ENCODE peak calls at places on chromosomes 4 and X, in four cellular contexts. I, X, O and T are unnamed samples.

GRCh38 chr4:168496834-168497233 is at the start of gene PALLD:
- DNase-seq in O (no peak), X (no peak), I (peak), T (peak)

GRCh38 chr4:138263438-138263837 is 21.3 kb upstream of the SLC7A11 start:
- DNase-seq in X (no peak), I (no peak), O (no peak), T (no peak)

GRCh38 chr4:18021470-18021719 is 160 bp downstream of the LCORL start:
- DNase-seq in O (no peak), I (no peak), X (peak), T (no peak)

GRCh38 chr4:36285784-36286480 is 4.5 kb downstream of the DTHD1 start:
- DNase-seq in O (no peak), I (no peak), X (no peak), T (no peak)

GRCh38 chrX:1390621-1391369 is 1.1 kb downstream of the SLC25A6 start:
- DNase-seq in I (no peak), X (no peak), O (peak), T (no peak)

GRCh38 chr4:173821031-173821430 is 291.0 kb upstream of the HAND2 start:
- DNase-seq in X (no peak), O (no peak), I (no peak), T (peak)

GRCh38 chr4:44651425-44651824 is at the start of gene YIPF7:
- DNase-seq in I (no peak), O (no peak), X (no peak), T (no peak)

GRCh38 chr4:1204828-1205591 is 32.6 kb upstream of the SPON2 start:
- DNase-seq in O (peak), X (no peak), I (no peak), T (no peak)

GRCh38 chr4:108834787-108835384 is 72.0 kb upstream of the ETNPPL start:
- DNase-seq in X (no peak), I (no peak), O (no peak), T (peak)

GRCh38 chr4:27278615-27279014 is 418.0 kb downstream of the STIM2 start:
- DNase-seq in X (no peak), O (no peak), I (no peak), T (peak)

GRCh38 chr4:20639346-20639745 is 60.9 kb upstream of the PACRGL start:
- DNase-seq in X (no peak), I (no peak), O (no peak), T (no peak)

GRCh38 chrX:154409222-154409871 is at the start of gene DNASE1L1:
- DNase-seq in X (peak), I (peak), O (peak), T (peak)

GRCh38 chr4:4717692-4718091 is 141.8 kb upstream of the MSX1 start:
- DNase-seq in O (no peak), X (no peak), I (no peak), T (no peak)

GRCh38 chr4:152112116-152112515 is 351.3 kb upstream of the GATB start:
- DNase-seq in I (no peak), O (no peak), X (no peak), T (no peak)

GRCh38 chr4:152944678-152945320 is 8.7 kb downstream of the FHDC1 start:
- DNase-seq in O (no peak), I (no peak), X (no peak), T (no peak)

GRCh38 chrX:107716045-107716684 is 59.4 kb downstream of the TSC22D3 start:
- DNase-seq in X (no peak), O (peak), I (no peak), T (peak)

GRCh38 chrX:508163-508562 is 121.5 kb upstream of the PPP2R3B start:
- DNase-seq in O (no peak), I (no peak), X (no peak), T (no peak)

GRCh38 chr4:82639947-82640346 is 78.2 kb upstream of the TMEM150C start:
- DNase-seq in O (no peak), X (no peak), I (peak), T (no peak)

GRCh38 chrX:98398542-98398941 is 1514.8 kb downstream of the RPA4 start:
- DNase-seq in O (no peak), X (no peak), I (no peak), T (no peak)

GRCh38 chr4:104394409-104394813 is 100.3 kb downstream of the CXXC4 start:
- DNase-seq in O (no peak), X (no peak), I (peak), T (no peak)

GRCh38 chr4:81595287-81595686 is 123.6 kb upstream of the RASGEF1B start:
- DNase-seq in O (no peak), I (no peak), X (no peak), T (no peak)
- H3K4me3 ChIP-seq in O (no peak), I (no peak), X (no peak), T (no peak)

GRCh38 chrX:25295466-25295865 is 279.7 kb upstream of the ARX start:
- DNase-seq in O (no peak), X (no peak), I (no peak), T (no peak)
- H3K4me3 ChIP-seq in O (no peak), X (no peak), I (no peak), T (no peak)

DNA sequence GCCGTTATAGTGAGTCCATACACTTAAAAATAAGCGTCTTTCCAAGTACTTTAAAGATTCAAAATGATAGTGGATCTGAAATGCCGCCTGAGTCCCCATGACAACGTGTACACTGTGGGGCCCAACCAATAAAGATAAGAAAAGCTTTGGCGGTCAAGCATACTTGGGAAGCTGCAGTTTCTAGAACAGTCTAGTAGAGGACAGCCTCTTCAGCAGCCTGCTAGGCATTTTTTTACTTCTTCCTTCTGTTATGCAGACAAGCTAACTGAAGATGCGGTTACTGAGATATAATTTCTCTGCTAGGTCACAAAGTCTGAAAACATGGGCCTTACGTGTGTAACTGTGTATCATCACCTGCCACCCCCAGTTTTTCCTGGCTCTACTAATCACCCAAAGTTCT is 402 bp upstream of the UPRT start:
- DNase-seq in X (no peak), I (no peak), O (no peak), T (no peak)
- H3K4me3 ChIP-seq in X (peak), I (peak), O (peak), T (peak)

GRCh38 chr4:16727218-16727617 is 171.2 kb downstream of the LDB2 start:
- DNase-seq in I (no peak), O (no peak), X (no peak), T (no peak)

GRCh38 chr4:16731776-16732380 is 166.6 kb downstream of the LDB2 start:
- DNase-seq in I (no peak), O (no peak), X (no peak), T (no peak)

GRCh38 chr4:16730522-16730921 is 167.9 kb downstream of the LDB2 start:
- DNase-seq in O (no peak), X (no peak), I (no peak), T (no peak)

GRCh38 chr4:16732741-16733140 is 165.7 kb downstream of the LDB2 start:
- DNase-seq in O (no peak), X (no peak), I (no peak), T (no peak)

DNA sequence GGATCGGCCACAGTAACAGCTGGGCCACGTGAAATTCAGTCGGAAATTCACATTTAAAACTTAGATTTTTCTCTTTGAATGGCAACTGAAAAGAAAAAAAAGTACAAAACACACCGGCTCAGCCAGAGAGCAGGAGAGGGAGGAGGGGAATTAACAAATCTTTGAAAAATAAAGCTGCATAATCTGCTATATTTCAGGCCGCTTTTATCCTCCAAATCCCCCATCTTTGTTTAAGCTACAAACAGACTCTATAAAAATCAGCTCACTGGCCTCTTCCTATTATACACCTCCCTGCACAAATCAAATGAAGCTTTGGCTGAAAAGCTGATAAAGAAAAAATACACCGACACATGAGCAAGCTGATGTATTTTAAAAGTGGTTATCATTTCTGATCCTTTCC is 169.1 kb downstream of the LDB2 start:
- DNase-seq in I (no peak), O (no peak), X (no peak), T (no peak)
- H3K4me3 ChIP-seq in I (no peak), O (no peak), X (no peak), T (no peak)

GRCh38 chr4:176443117-176443516 is 123.4 kb downstream of the SPCS3 start:
- DNase-seq in I (no peak), X (no peak), O (no peak), T (peak)
- H3K4me3 ChIP-seq in I (no peak), X (no peak), O (no peak), T (no peak)

GRCh38 chr4:2390780-2391490 is 27.5 kb downstream of the ZFYVE28 start:
- DNase-seq in O (no peak), I (no peak), X (no peak), T (no peak)

GRCh38 chr4:2395038-2395437 is 23.4 kb downstream of the ZFYVE28 start:
- DNase-seq in I (no peak), X (no peak), O (no peak), T (peak)

GRCh38 chr4:2394544-2394943 is 23.9 kb downstream of the ZFYVE28 start:
- DNase-seq in X (no peak), I (no peak), O (no peak), T (no peak)

GRCh38 chr4:2395584-2395983 is 22.9 kb downstream of the ZFYVE28 start:
- DNase-seq in I (no peak), O (no peak), X (no peak), T (no peak)

DNA sequence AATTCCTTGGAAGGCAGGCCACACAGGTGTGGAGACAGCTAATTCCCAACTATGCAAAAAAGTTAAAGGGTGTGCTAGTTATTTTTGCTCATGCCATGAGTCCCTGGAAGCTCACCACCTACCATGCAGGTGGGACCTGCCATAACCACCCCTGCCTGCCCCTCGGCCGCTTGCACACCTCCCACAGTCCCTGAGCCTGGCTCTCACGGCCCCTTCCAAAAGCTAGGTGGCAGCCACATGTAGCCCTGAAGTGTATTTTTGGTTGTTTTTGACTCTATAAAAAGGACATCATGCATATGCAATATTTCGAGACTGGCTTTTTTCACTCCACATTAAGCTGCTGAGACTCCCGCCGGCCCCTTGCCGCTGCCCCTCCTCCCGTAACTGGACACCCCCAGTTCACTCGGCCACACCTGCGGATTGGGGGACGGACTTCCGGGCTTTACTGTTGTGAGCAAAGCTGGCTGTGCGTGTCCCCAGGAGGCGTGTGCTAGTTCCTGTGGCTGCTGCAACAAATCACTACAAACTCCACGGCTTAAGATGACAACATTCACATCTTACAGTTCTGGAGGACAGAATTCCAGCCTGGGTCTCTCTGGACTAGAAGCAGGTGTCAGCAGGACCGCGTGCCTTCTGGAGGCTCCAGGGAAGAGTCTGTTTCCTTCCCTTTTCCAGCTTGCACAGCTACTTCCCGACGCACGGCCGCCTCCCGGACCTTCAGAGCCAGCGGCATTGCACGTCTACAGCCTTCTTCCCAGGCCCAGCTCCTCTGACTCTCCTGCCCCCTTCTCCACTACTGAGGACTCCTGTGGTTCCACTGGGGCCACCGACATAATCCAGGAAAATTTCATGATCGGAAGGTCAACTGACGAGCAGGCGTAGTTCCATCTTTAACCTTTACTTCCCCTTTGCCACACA is 24.8 kb downstream of the ZFYVE28 start:
- DNase-seq in I (no peak), O (no peak), X (no peak), T (no peak)
- H3K4me3 ChIP-seq in I (peak), O (no peak), X (no peak), T (peak)

GRCh38 chrX:153226344-153227190 is 47.5 kb downstream of the MAGEA1 start:
- DNase-seq in I (no peak), O (peak), X (no peak), T (peak)
- H3K4me3 ChIP-seq in I (no peak), O (no peak), X (no peak), T (peak)

GRCh38 chr4:98658287-98659105 is at the start of gene TSPAN5:
- DNase-seq in I (peak), X (peak), O (peak), T (peak)
- H3K4me3 ChIP-seq in I (peak), X (peak), O (peak), T (peak)

DNA sequence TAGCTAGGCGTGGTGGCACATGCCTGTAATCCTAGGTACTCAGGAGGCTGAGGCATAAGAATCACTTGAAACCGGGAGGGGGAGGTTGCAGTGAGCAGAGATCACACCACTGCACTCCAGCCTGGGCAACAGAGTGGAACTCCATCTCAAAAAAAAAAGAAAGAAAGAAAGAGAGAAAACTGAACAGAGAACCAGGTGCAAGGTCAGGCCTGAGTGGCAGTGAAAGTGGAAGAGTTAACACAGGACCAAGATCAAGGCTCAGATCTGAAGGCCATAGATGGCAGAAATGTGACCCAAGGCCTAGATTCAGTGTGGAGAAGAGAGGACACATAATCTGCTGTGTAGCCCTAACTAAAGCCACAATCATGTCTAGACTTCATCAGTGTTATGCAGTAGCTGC is 4.9 kb upstream of the ZNF630 start:
- DNase-seq in O (no peak), X (no peak), I (no peak), T (no peak)
- H3K4me3 ChIP-seq in O (no peak), X (no peak), I (no peak), T (no peak)

DNA sequence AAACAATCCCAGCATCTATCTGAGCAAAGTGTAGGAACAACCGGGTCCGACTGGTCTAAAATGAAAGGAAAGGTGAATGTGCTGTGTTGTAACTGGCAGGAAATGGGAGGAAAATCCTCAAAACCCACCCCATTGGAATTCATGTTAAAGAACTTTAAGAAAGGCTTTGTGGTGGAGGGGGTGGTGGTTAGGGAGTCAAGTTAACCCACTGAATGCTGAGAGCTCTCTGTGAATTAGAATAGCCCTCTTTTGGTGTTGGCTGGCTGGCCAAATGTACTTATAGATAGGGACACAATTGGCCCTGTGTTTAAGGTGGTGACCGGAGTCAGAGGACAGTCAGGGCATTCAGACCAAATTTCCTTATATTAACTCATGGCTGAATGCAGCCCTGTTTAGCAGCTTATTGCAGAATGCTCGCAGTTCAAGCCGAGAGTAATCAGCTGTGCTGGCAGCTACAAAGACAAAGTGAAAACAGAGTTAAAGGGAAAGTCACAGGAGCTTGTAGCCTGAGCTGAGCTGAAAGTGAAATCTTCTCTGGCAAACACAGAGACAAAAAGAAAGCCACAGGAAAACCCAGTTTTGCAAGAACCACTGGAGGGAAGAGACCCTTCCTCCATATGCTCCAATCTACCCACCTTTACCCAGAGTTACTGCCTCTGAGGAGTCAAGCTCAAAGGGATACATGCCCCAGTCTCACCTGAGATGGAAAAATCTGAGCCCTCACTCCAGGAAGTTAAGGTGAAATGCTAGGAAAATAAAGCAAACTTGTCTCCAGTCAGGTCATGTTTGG is 38.5 kb upstream of the UGT2B7 start:
- DNase-seq in O (no peak), I (no peak), X (no peak), T (no peak)
- H3K4me3 ChIP-seq in O (no peak), I (no peak), X (no peak), T (no peak)